ENCODE peak calls at places on chromosome 12, in seven cellular contexts. Z is natural killer cell, J is IMR-90, L is NCI-H524 treated with DMSO at 0.1 percent for 48 hours, R is RPMI7951, H is HFFc6, B is GM18507. I is an unnamed sample.

GRCh38 chr12:11856971-11857370 is 207.5 kb downstream of the ETV6 start:
- DNase-seq in J (no peak), R (no peak), Z (no peak), B (no peak), L (no peak), H (no peak), I (no peak)

GRCh38 chr12:57844725-57845477 is 1.6 kb downstream of the CTDSP2 start:
- DNase-seq in Z (no peak), L (no peak), R (peak), H (peak), B (no peak), J (peak), I (no peak)

GRCh38 chr12:58387199-58387598 is 445.8 kb downstream of the ATP23 start:
- DNase-seq in H (peak), J (peak), Z (no peak), R (peak), B (no peak), L (no peak), I (no peak)

GRCh38 chr12:123936956-123937706 is 35.5 kb downstream of the CCDC92 start:
- DNase-seq in J (no peak), L (no peak), H (no peak), Z (no peak), R (no peak), B (no peak), I (no peak)

GRCh38 chr12:3214508-3215365 is 137.6 kb downstream of the TSPAN9 start:
- DNase-seq in Z (no peak), R (no peak), L (no peak), H (no peak), J (no peak), B (no peak), I (no peak)

GRCh38 chr12:84270470-84271140 is 642.0 kb downstream of the SLC6A15 start:
- DNase-seq in R (no peak), B (no peak), L (no peak), Z (no peak), J (no peak), H (no peak), I (no peak)

GRCh38 chr12:52735816-52736632 is 32.7 kb upstream of the KRT77 start:
- DNase-seq in B (no peak), H (no peak), J (no peak), R (no peak), L (no peak), Z (no peak), I (no peak)

GRCh38 chr12:52316701-52317100 is 4.5 kb downstream of the KRT83 start:
- DNase-seq in H (no peak), J (no peak), Z (no peak), B (no peak), L (no peak), R (no peak), I (no peak)

GRCh38 chr12:133120385-133121191 is 9.5 kb downstream of the ZNF891 start:
- DNase-seq in Z (no peak), R (peak), B (no peak), H (no peak), J (no peak), L (no peak), I (no peak)